ENCODE peak calls at places on chromosome 1, in seven cellular contexts. E is fibroblast of the aortic adventitia; G is stomach; F is NB4; U is neural progenitor cell; J is astrocyte; Z is CD8-positive, alpha-beta T cell. S is an unnamed sample.

GRCh38 chr1:107952989-107953388 is 12.0 kb downstream of the VAV3 start:
- DNase-seq in U (no peak), J (no peak), Z (no peak), F (peak; percentile 74), G (no peak), E (no peak), S (no peak)

GRCh38 chr1:6870571-6870970 is 85.3 kb downstream of the CAMTA1 start:
- DNase-seq in G (no peak), E (peak; percentile 24), U (no peak), J (peak; percentile 46), Z (no peak), F (no peak), S (no peak)

GRCh38 chr1:64505944-64506658 is 36.2 kb downstream of the CACHD1 start:
- DNase-seq in U (no peak), F (no peak), E (no peak), Z (peak; percentile 18), J (no peak), G (peak; percentile 70), S (peak; percentile 16)

GRCh38 chr1:12081648-12082396 is 18.7 kb downstream of the TNFRSF8 start:
- DNase-seq in J (no peak), F (no peak), G (no peak), Z (no peak), E (no peak), U (no peak), S (no peak)

GRCh38 chr1:91791691-91792392 is 94.1 kb downstream of the TGFBR3 start:
- DNase-seq in Z (no peak), J (no peak), U (no peak), E (no peak), G (no peak), F (no peak), S (no peak)

GRCh38 chr1:178653091-178653490 is 72.0 kb upstream of the RALGPS2 start:
- DNase-seq in J (no peak), U (no peak), E (no peak), Z (no peak), F (no peak), G (peak; percentile 50), S (no peak)

GRCh38 chr1:48676822-48677221 is 99.9 kb downstream of the BEND5 start:
- DNase-seq in Z (no peak), G (no peak), F (no peak), E (no peak), U (no peak), J (no peak), S (no peak)

GRCh38 chr1:22763479-22764200 is 53.0 kb downstream of the EPHB2 start:
- DNase-seq in J (no peak), G (no peak), E (no peak), Z (no peak), U (peak; percentile 45), F (no peak), S (no peak)

GRCh38 chr1:41330588-41331545 is 30.4 kb upstream of the FOXO6 start:
- DNase-seq in J (no peak), U (peak; percentile 72), G (no peak), E (no peak), Z (no peak), F (peak; percentile 26), S (no peak)

GRCh38 chr1:63128562-63128961 is 193.8 kb upstream of the FOXD3 start:
- DNase-seq in F (no peak), U (no peak), G (no peak), E (no peak), J (no peak), Z (no peak), S (no peak)

GRCh38 chr1:207941664-207942063 is 30.7 kb upstream of the CD34 start:
- DNase-seq in F (no peak), G (peak; percentile 55), Z (no peak), E (peak; percentile 96), J (peak; percentile 75), U (no peak), S (no peak)

GRCh38 chr1:22500476-22500875 is 48.8 kb downstream of the ZBTB40 start:
- DNase-seq in G (peak; percentile 43), F (no peak), Z (no peak), U (no peak), E (peak; percentile 31), J (peak; percentile 65), S (no peak)

GRCh38 chr1:222798111-222798510 is 16.7 kb upstream of the DISP1 start:
- DNase-seq in G (no peak), E (peak; percentile 75), U (no peak), F (no peak), J (peak; percentile 62), Z (no peak), S (no peak)

GRCh38 chr1:4652631-4653327 is 1.6 kb upstream of the AJAP1 start:
- DNase-seq in F (peak; percentile 57), U (peak; percentile 80), G (peak; percentile 41), Z (peak; percentile 60), J (no peak), E (peak; percentile 16), S (peak; percentile 58)

GRCh38 chr1:6384962-6385672 is 8.4 kb downstream of the ACOT7 start:
- DNase-seq in G (no peak), E (peak; percentile 31), U (no peak), F (no peak), Z (no peak), J (no peak), S (no peak)

GRCh38 chr1:22323141-22323845 is 128.4 kb upstream of the ZBTB40 start:
- DNase-seq in G (no peak), E (no peak), F (no peak), Z (no peak), J (no peak), U (no peak), S (no peak)

GRCh38 chr1:33055210-33055991 is 18.7 kb upstream of the AK2 start:
- DNase-seq in E (peak; percentile 91), J (peak; percentile 82), G (peak; percentile 59), Z (no peak), U (peak; percentile 80), F (peak; percentile 85), S (peak; percentile 20)

GRCh38 chr1:25080294-25081209 is 150.5 kb upstream of the RUNX3 start:
- DNase-seq in F (peak; percentile 83), E (peak; percentile 35), U (no peak), J (no peak), G (no peak), Z (no peak), S (no peak)

DNA sequence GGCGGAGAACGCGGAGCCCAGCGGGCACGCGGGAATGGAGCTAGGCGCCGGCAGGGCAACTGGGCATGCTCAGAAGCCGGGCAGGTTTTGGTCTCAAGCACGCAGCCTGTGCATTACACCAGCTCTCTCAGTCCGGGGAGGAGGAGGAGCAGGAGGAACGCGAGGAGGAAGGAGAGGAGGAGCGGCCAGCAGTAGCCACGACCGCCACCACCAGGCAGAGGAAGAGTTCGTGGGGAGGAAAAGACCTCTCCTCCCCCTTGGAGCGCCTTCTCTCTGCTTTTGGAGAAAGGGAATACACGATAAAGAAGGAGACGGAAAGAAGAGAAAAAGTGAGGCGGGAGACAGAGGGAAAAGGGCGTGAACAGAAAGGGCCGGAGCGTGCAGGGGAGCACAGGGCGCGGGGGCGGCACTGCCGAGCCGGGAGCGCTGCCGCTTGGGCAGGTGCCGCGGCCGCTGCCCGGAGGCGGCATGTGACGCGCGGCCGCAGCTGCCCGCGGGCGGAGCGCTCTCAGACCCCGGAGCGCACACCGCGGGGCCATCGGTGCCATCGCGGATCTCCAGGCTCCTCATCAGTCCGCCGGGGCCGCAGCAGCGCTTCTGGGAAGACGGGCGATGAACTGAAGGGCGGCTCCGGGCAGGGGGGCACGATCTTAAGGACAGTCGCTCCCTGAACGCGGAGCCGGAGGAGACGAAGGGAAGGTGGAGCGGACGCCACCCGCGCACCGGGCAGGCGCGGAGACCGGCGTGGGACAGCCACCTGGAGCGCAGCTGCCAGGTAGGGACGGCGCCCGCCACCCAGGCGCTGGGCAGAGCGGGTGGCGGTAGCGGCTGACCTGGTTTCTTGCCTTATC is at the start of gene CHRM3:
- DNase-seq in Z (no peak), U (peak; percentile 85), F (no peak), E (no peak), J (peak; percentile 64), G (peak; percentile 89), S (peak; percentile 75)
- TF ChIP-seq CTCF in Z (no peak), U (peak; percentile 43), F (no peak), E (no peak), J (no peak), G (peak; percentile 37), S (peak; percentile 36)

GRCh38 chr1:235908742-235909520 is 42.2 kb upstream of the LYST start:
- DNase-seq in G (no peak), E (peak; percentile 81), F (no peak), U (no peak), Z (no peak), J (peak; percentile 85), S (no peak)
- TF ChIP-seq CTCF in G (no peak), E (no peak), F (no peak), U (no peak), Z (no peak), J (no peak), S (no peak)

DNA sequence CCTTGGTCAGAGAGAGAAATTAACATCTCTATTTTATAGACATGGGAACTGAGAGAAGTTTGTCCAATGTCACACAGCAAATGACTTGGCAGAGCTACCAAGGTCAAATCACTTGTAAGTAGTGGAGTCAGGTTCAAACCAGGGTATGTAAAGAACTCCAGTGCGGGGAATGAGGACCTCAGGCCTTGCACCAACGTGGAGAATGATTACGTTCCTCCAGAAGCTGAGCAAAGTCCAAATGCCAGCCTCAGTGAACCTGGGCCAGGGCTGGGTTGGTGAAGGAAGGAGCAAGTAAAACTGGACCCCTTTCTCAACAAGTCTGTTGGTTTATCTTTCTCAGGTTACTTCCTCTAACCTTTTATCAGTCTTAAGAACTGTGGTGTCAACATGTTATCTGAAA is 1.8 kb upstream of the CSF1 start:
- DNase-seq in F (no peak), G (no peak), J (no peak), Z (no peak), E (no peak), U (no peak), S (no peak)
- TF ChIP-seq CTCF in F (no peak), G (no peak), J (no peak), Z (no peak), E (no peak), U (no peak), S (no peak)

GRCh38 chr1:31501505-31501904 is 74.8 kb upstream of the TINAGL1 start:
- DNase-seq in J (no peak), U (peak; percentile 24), F (no peak), G (no peak), E (no peak), Z (no peak), S (no peak)
- TF ChIP-seq CTCF in J (peak; percentile 26), U (peak; percentile 25), F (peak; percentile 11), G (no peak), E (peak; percentile 13), Z (no peak), S (no peak)